ENCODE peak calls at places on chromosomes 3 and 15, in seven cellular contexts. One of them, this sample, is unnamed.
A peak's percentile ranks its signal among the peaks of the same experiment; 100 is the strongest.

GRCh38 chr3:37731895-37732294 is 129.8 kb upstream of the CTDSPL start:
- DNase-seq in ecto neural progenitor cell: no peak
- DNase-seq in hypothalamus: no peak
- DNase-seq in WTC11: no peak
- DNase-seq in stimulated activated CD4-positive, alpha-beta T cell treated with anti-CD3 and anti-CD28 coated beads, Interleukin-2, amount 100 ng/mL, for 48 hours: no peak
- DNase-seq in stimulated activated CD8-positive, alpha-beta memory T cell treated with anti-CD3 and anti-CD28 coated beads, Interleukin-15, amount 100 ng/mL, for 1 hour: no peak
- DNase-seq in T-helper 2 cell: no peak
- DNase-seq in this sample: no peak

GRCh38 chr3:3662610-3663009 is 136.6 kb upstream of the LRRN1 start:
- DNase-seq in stimulated activated CD8-positive, alpha-beta memory T cell treated with anti-CD3 and anti-CD28 coated beads, Interleukin-15, amount 100 ng/mL, for 1 hour: no peak
- DNase-seq in hypothalamus: no peak
- DNase-seq in stimulated activated CD4-positive, alpha-beta T cell treated with anti-CD3 and anti-CD28 coated beads, Interleukin-2, amount 100 ng/mL, for 48 hours: no peak
- DNase-seq in T-helper 2 cell: no peak
- DNase-seq in WTC11: no peak
- DNase-seq in ecto neural progenitor cell: no peak
- DNase-seq in this sample: no peak

GRCh38 chr3:87654184-87654583 is 377.8 kb upstream of the POU1F1 start:
- DNase-seq in hypothalamus: no peak
- DNase-seq in WTC11: no peak
- DNase-seq in ecto neural progenitor cell: no peak
- DNase-seq in stimulated activated CD4-positive, alpha-beta T cell treated with anti-CD3 and anti-CD28 coated beads, Interleukin-2, amount 100 ng/mL, for 48 hours: no peak
- DNase-seq in stimulated activated CD8-positive, alpha-beta memory T cell treated with anti-CD3 and anti-CD28 coated beads, Interleukin-15, amount 100 ng/mL, for 1 hour: no peak
- DNase-seq in T-helper 2 cell: no peak
- DNase-seq in this sample: no peak

GRCh38 chr3:194298331-194299227 is 52.5 kb downstream of the CPN2 start:
- DNase-seq in hypothalamus: no peak
- DNase-seq in T-helper 2 cell: no peak
- DNase-seq in ecto neural progenitor cell: no peak
- DNase-seq in stimulated activated CD8-positive, alpha-beta memory T cell treated with anti-CD3 and anti-CD28 coated beads, Interleukin-15, amount 100 ng/mL, for 1 hour: no peak
- DNase-seq in stimulated activated CD4-positive, alpha-beta T cell treated with anti-CD3 and anti-CD28 coated beads, Interleukin-2, amount 100 ng/mL, for 48 hours: no peak
- DNase-seq in WTC11: no peak
- DNase-seq in this sample: no peak

GRCh38 chr3:53162672-53163458 is 1.9 kb downstream of the PRKCD start:
- DNase-seq in ecto neural progenitor cell: no peak
- DNase-seq in stimulated activated CD8-positive, alpha-beta memory T cell treated with anti-CD3 and anti-CD28 coated beads, Interleukin-15, amount 100 ng/mL, for 1 hour: peak; percentile 39
- DNase-seq in hypothalamus: no peak
- DNase-seq in stimulated activated CD4-positive, alpha-beta T cell treated with anti-CD3 and anti-CD28 coated beads, Interleukin-2, amount 100 ng/mL, for 48 hours: no peak
- DNase-seq in WTC11: no peak
- DNase-seq in T-helper 2 cell: peak; percentile 69
- DNase-seq in this sample: no peak

GRCh38 chr15:55403531-55403930 is 4.6 kb downstream of the CCPG1 start:
- DNase-seq in T-helper 2 cell: peak; percentile 64
- DNase-seq in WTC11: no peak
- DNase-seq in hypothalamus: no peak
- DNase-seq in stimulated activated CD4-positive, alpha-beta T cell treated with anti-CD3 and anti-CD28 coated beads, Interleukin-2, amount 100 ng/mL, for 48 hours: no peak
- DNase-seq in stimulated activated CD8-positive, alpha-beta memory T cell treated with anti-CD3 and anti-CD28 coated beads, Interleukin-15, amount 100 ng/mL, for 1 hour: no peak
- DNase-seq in ecto neural progenitor cell: no peak
- DNase-seq in this sample: no peak

GRCh38 chr3:118803096-118803476 is 231.6 kb downstream of the IGSF11 start:
- DNase-seq in ecto neural progenitor cell: no peak
- DNase-seq in hypothalamus: no peak
- DNase-seq in T-helper 2 cell: no peak
- DNase-seq in WTC11: no peak
- DNase-seq in stimulated activated CD4-positive, alpha-beta T cell treated with anti-CD3 and anti-CD28 coated beads, Interleukin-2, amount 100 ng/mL, for 48 hours: no peak
- DNase-seq in stimulated activated CD8-positive, alpha-beta memory T cell treated with anti-CD3 and anti-CD28 coated beads, Interleukin-15, amount 100 ng/mL, for 1 hour: no peak
- DNase-seq in this sample: peak; percentile 55

GRCh38 chr3:85164446-85164845 is 205.7 kb downstream of the CADM2 start:
- DNase-seq in ecto neural progenitor cell: no peak
- DNase-seq in stimulated activated CD4-positive, alpha-beta T cell treated with anti-CD3 and anti-CD28 coated beads, Interleukin-2, amount 100 ng/mL, for 48 hours: no peak
- DNase-seq in stimulated activated CD8-positive, alpha-beta memory T cell treated with anti-CD3 and anti-CD28 coated beads, Interleukin-15, amount 100 ng/mL, for 1 hour: no peak
- DNase-seq in T-helper 2 cell: no peak
- DNase-seq in hypothalamus: no peak
- DNase-seq in WTC11: no peak
- DNase-seq in this sample: no peak

GRCh38 chr15:74635228-74635627 is 19.6 kb downstream of the CLK3 start:
- DNase-seq in hypothalamus: peak; percentile 12
- DNase-seq in ecto neural progenitor cell: peak; percentile 70
- DNase-seq in stimulated activated CD4-positive, alpha-beta T cell treated with anti-CD3 and anti-CD28 coated beads, Interleukin-2, amount 100 ng/mL, for 48 hours: peak; percentile 59
- DNase-seq in stimulated activated CD8-positive, alpha-beta memory T cell treated with anti-CD3 and anti-CD28 coated beads, Interleukin-15, amount 100 ng/mL, for 1 hour: peak; percentile 48
- DNase-seq in WTC11: peak; percentile 80
- DNase-seq in T-helper 2 cell: peak; percentile 78
- DNase-seq in this sample: peak; percentile 39

GRCh38 chr3:124246949-124247348 is 255.0 kb upstream of the ROPN1 start:
- DNase-seq in ecto neural progenitor cell: no peak
- DNase-seq in T-helper 2 cell: peak; percentile 5
- DNase-seq in hypothalamus: no peak
- DNase-seq in stimulated activated CD8-positive, alpha-beta memory T cell treated with anti-CD3 and anti-CD28 coated beads, Interleukin-15, amount 100 ng/mL, for 1 hour: no peak
- DNase-seq in WTC11: peak; percentile 21
- DNase-seq in stimulated activated CD4-positive, alpha-beta T cell treated with anti-CD3 and anti-CD28 coated beads, Interleukin-2, amount 100 ng/mL, for 48 hours: no peak
- DNase-seq in this sample: no peak

GRCh38 chr15:57485869-57486268 is 105.8 kb upstream of the MYZAP start:
- DNase-seq in hypothalamus: no peak
- DNase-seq in T-helper 2 cell: no peak
- DNase-seq in WTC11: peak; percentile 44
- DNase-seq in stimulated activated CD8-positive, alpha-beta memory T cell treated with anti-CD3 and anti-CD28 coated beads, Interleukin-15, amount 100 ng/mL, for 1 hour: no peak
- DNase-seq in ecto neural progenitor cell: no peak
- DNase-seq in stimulated activated CD4-positive, alpha-beta T cell treated with anti-CD3 and anti-CD28 coated beads, Interleukin-2, amount 100 ng/mL, for 48 hours: no peak
- DNase-seq in this sample: peak; percentile 74

GRCh38 chr3:52845157-52845556 is 10.3 kb upstream of the MUSTN1 start:
- DNase-seq in T-helper 2 cell: no peak
- DNase-seq in hypothalamus: no peak
- DNase-seq in stimulated activated CD8-positive, alpha-beta memory T cell treated with anti-CD3 and anti-CD28 coated beads, Interleukin-15, amount 100 ng/mL, for 1 hour: no peak
- DNase-seq in ecto neural progenitor cell: no peak
- DNase-seq in stimulated activated CD4-positive, alpha-beta T cell treated with anti-CD3 and anti-CD28 coated beads, Interleukin-2, amount 100 ng/mL, for 48 hours: no peak
- DNase-seq in WTC11: no peak
- DNase-seq in this sample: no peak

GRCh38 chr15:78067328-78068241 is 9.9 kb downstream of the TBC1D2B start:
- DNase-seq in stimulated activated CD8-positive, alpha-beta memory T cell treated with anti-CD3 and anti-CD28 coated beads, Interleukin-15, amount 100 ng/mL, for 1 hour: no peak
- DNase-seq in WTC11: peak; percentile 8
- DNase-seq in hypothalamus: no peak
- DNase-seq in ecto neural progenitor cell: no peak
- DNase-seq in stimulated activated CD4-positive, alpha-beta T cell treated with anti-CD3 and anti-CD28 coated beads, Interleukin-2, amount 100 ng/mL, for 48 hours: no peak
- DNase-seq in T-helper 2 cell: no peak
- DNase-seq in this sample: no peak

GRCh38 chr15:74957301-74958035 is 896 bp upstream of the RPP25 start:
- DNase-seq in ecto neural progenitor cell: no peak
- DNase-seq in hypothalamus: no peak
- DNase-seq in T-helper 2 cell: no peak
- DNase-seq in WTC11: peak; percentile 50
- DNase-seq in stimulated activated CD8-positive, alpha-beta memory T cell treated with anti-CD3 and anti-CD28 coated beads, Interleukin-15, amount 100 ng/mL, for 1 hour: no peak
- DNase-seq in stimulated activated CD4-positive, alpha-beta T cell treated with anti-CD3 and anti-CD28 coated beads, Interleukin-2, amount 100 ng/mL, for 48 hours: no peak
- DNase-seq in this sample: peak; percentile 57